ENCODE peak calls at places on chromosomes 3 and 15, in four cellular contexts. One of them, this sample, is unnamed.

GRCh38 chr3:160403028-160403545 is 3.6 kb downstream of the SMC4 start:
- DNase-seq in K562: no peak
- DNase-seq in HCT116: no peak
- DNase-seq in H1: no peak
- DNase-seq in this sample: no peak

GRCh38 chr3:87247086-87247781 is 20.1 kb downstream of the CHMP2B start:
- DNase-seq in K562: no peak
- DNase-seq in HCT116: no peak
- DNase-seq in H1: no peak
- DNase-seq in this sample: no peak

GRCh38 chr3:111803123-111803593 is 55.9 kb upstream of the PHLDB2 start:
- DNase-seq in K562: no peak
- DNase-seq in HCT116: peak; percentile 76
- DNase-seq in H1: no peak
- DNase-seq in this sample: no peak

GRCh38 chr15:38878946-38879345 is 314.3 kb upstream of the RASGRP1 start:
- DNase-seq in K562: no peak
- DNase-seq in HCT116: no peak
- DNase-seq in H1: no peak
- DNase-seq in this sample: no peak

GRCh38 chr3:17979248-17979647 is 236.8 kb upstream of the TBC1D5 start:
- DNase-seq in K562: peak; percentile 12
- DNase-seq in HCT116: no peak
- DNase-seq in H1: no peak
- DNase-seq in this sample: no peak

GRCh38 chr3:177529716-177530335 is 332.5 kb upstream of the TBL1XR1 start:
- DNase-seq in K562: no peak
- DNase-seq in HCT116: no peak
- DNase-seq in H1: no peak
- DNase-seq in this sample: no peak

GRCh38 chr15:26280281-26280680 is 417.2 kb upstream of the ATP10A start:
- DNase-seq in K562: no peak
- DNase-seq in HCT116: no peak
- DNase-seq in H1: no peak
- DNase-seq in this sample: no peak

GRCh38 chr15:77002954-77003912 is 8.3 kb downstream of the PSTPIP1 start:
- DNase-seq in K562: no peak
- DNase-seq in HCT116: no peak
- DNase-seq in H1: no peak
- DNase-seq in this sample: peak; percentile 77

GRCh38 chr3:42012378-42012934 is 50.6 kb upstream of the ULK4 start:
- DNase-seq in K562: no peak
- DNase-seq in HCT116: no peak
- DNase-seq in H1: no peak
- DNase-seq in this sample: no peak

GRCh38 chr3:123367467-123368154 is 81.3 kb downstream of the ADCY5 start:
- DNase-seq in K562: no peak
- DNase-seq in HCT116: no peak
- DNase-seq in H1: no peak
- DNase-seq in this sample: no peak

GRCh38 chr3:33914731-33915389 is 116.4 kb downstream of the PDCD6IP start:
- DNase-seq in K562: peak; percentile 96
- DNase-seq in HCT116: no peak
- DNase-seq in H1: no peak
- DNase-seq in this sample: no peak

GRCh38 chr3:194871864-194872668 is 186.4 kb downstream of the FAM43A start:
- DNase-seq in K562: no peak
- DNase-seq in HCT116: peak; percentile 10
- DNase-seq in H1: no peak
- DNase-seq in this sample: no peak

GRCh38 chr15:51768018-51768417 is 16.6 kb downstream of the TMOD2 start:
- DNase-seq in K562: no peak
- DNase-seq in HCT116: no peak
- DNase-seq in H1: no peak
- DNase-seq in this sample: no peak

GRCh38 chr3:43316783-43317460 is 30.6 kb downstream of the SNRK start:
- DNase-seq in K562: no peak
- DNase-seq in HCT116: no peak
- DNase-seq in H1: no peak
- DNase-seq in this sample: no peak

GRCh38 chr3:6921876-6922275 is 61.0 kb downstream of the GRM7 start:
- DNase-seq in K562: no peak
- DNase-seq in HCT116: no peak
- DNase-seq in H1: no peak
- DNase-seq in this sample: no peak

GRCh38 chr3:61936344-61936937 is 375.1 kb downstream of the PTPRG start:
- DNase-seq in K562: peak; percentile 24
- DNase-seq in HCT116: no peak
- DNase-seq in H1: peak; percentile 73
- DNase-seq in this sample: no peak

GRCh38 chr3:119294402-119294888 is 262 bp downstream of the ARHGAP31 start:
- DNase-seq in K562: no peak
- DNase-seq in HCT116: no peak
- DNase-seq in H1: peak; percentile 74
- DNase-seq in this sample: no peak

GRCh38 chr3:14431928-14432834 is 29.8 kb downstream of the SLC6A6 start:
- DNase-seq in K562: peak; percentile 96
- DNase-seq in HCT116: peak; percentile 74
- DNase-seq in H1: no peak
- DNase-seq in this sample: peak; percentile 90

GRCh38 chr15:68278345-68279217 is 1.0 kb downstream of the FEM1B start:
- DNase-seq in K562: peak; percentile 78
- DNase-seq in HCT116: no peak
- DNase-seq in H1: no peak
- DNase-seq in this sample: no peak

GRCh38 chr3:178152010-178152409 is 384.2 kb upstream of the KCNMB2 start:
- DNase-seq in K562: no peak
- DNase-seq in HCT116: no peak
- DNase-seq in H1: no peak
- DNase-seq in this sample: no peak

GRCh38 chr3:134423153-134423552 is 48.9 kb upstream of the AMOTL2 start:
- DNase-seq in K562: no peak
- DNase-seq in HCT116: no peak
- DNase-seq in H1: no peak
- DNase-seq in this sample: no peak

GRCh38 chr3:13013994-13014754 is 59.1 kb downstream of the IQSEC1 start:
- DNase-seq in K562: no peak
- DNase-seq in HCT116: no peak
- DNase-seq in H1: no peak
- DNase-seq in this sample: no peak

GRCh38 chr3:22960326-22960984 is 242.7 kb upstream of the UBE2E2 start:
- DNase-seq in K562: peak; percentile 13
- DNase-seq in HCT116: peak; percentile 16
- DNase-seq in H1: no peak
- DNase-seq in this sample: no peak

GRCh38 chr3:127304121-127304744 is 16.4 kb upstream of the PRR20G start:
- DNase-seq in K562: peak; percentile 9
- DNase-seq in HCT116: peak; percentile 92
- DNase-seq in H1: no peak
- DNase-seq in this sample: no peak

GRCh38 chr3:37642959-37643598 is 218.6 kb upstream of the CTDSPL start:
- DNase-seq in K562: peak; percentile 9
- DNase-seq in HCT116: no peak
- DNase-seq in H1: no peak
- DNase-seq in this sample: no peak

GRCh38 chr3:56904526-56905245 is 102.9 kb upstream of the ARHGEF3 start:
- DNase-seq in K562: no peak
- DNase-seq in HCT116: no peak
- DNase-seq in H1: no peak
- DNase-seq in this sample: no peak

GRCh38 chr15:68684476-68684875 is 105.7 kb downstream of the CORO2B start:
- DNase-seq in K562: no peak
- DNase-seq in HCT116: no peak
- DNase-seq in H1: no peak
- DNase-seq in this sample: no peak

GRCh38 chr15:43911235-43911661 is 84.4 kb downstream of the WDR76 start:
- DNase-seq in K562: no peak
- DNase-seq in HCT116: no peak
- DNase-seq in H1: no peak
- DNase-seq in this sample: no peak

GRCh38 chr3:76958231-76958630 is 81.7 kb upstream of the ROBO2 start:
- DNase-seq in K562: no peak
- DNase-seq in HCT116: no peak
- DNase-seq in H1: no peak
- DNase-seq in this sample: no peak

GRCh38 chr3:196998966-196999760 is 30.5 kb downstream of the MELTF start:
- DNase-seq in K562: no peak
- DNase-seq in HCT116: no peak
- DNase-seq in H1: no peak
- DNase-seq in this sample: no peak

GRCh38 chr15:91985297-91985696 is 131.8 kb downstream of the SLCO3A1 start:
- DNase-seq in K562: no peak
- DNase-seq in HCT116: no peak
- DNase-seq in H1: no peak
- DNase-seq in this sample: no peak

GRCh38 chr3:47991341-47991740 is 24.9 kb downstream of the MAP4 start:
- DNase-seq in K562: no peak
- DNase-seq in HCT116: no peak
- DNase-seq in H1: no peak
- DNase-seq in this sample: no peak

GRCh38 chr3:47989981-47990440 is 26.2 kb downstream of the MAP4 start:
- DNase-seq in K562: peak; percentile 89
- DNase-seq in HCT116: peak; percentile 69
- DNase-seq in H1: peak; percentile 62
- DNase-seq in this sample: peak; percentile 37

GRCh38 chr3:47996440-47996839 is 19.8 kb downstream of the MAP4 start:
- DNase-seq in K562: no peak
- DNase-seq in HCT116: no peak
- DNase-seq in H1: no peak
- DNase-seq in this sample: no peak

DNA sequence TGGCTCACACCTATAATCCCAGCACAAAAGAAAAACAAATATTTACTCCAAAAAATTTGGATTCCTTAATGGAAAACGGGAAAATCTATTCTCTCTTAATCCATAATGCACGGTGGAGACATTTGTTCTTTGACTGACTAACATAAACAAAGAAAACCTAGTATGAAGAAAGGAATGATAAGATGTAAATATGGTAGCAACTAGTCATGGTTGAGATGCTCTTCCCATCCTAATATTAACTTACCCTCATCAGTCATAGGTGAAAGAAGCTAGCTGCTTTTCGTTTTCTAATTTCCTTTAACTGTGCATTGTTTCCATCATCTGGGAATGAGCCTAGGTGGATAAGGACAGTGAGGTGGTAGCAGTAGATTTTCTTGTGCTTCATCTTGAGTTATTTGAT is 22.0 kb downstream of the MAP4 start:
- DNase-seq in K562: no peak
- DNase-seq in HCT116: no peak
- DNase-seq in H1: no peak
- DNase-seq in this sample: no peak
- TF ChIP-seq EGR1 in K562: no peak
- TF ChIP-seq EGR1 in HCT116: no peak
- TF ChIP-seq EGR1 in H1: no peak
- TF ChIP-seq EGR1 in this sample: no peak

DNA sequence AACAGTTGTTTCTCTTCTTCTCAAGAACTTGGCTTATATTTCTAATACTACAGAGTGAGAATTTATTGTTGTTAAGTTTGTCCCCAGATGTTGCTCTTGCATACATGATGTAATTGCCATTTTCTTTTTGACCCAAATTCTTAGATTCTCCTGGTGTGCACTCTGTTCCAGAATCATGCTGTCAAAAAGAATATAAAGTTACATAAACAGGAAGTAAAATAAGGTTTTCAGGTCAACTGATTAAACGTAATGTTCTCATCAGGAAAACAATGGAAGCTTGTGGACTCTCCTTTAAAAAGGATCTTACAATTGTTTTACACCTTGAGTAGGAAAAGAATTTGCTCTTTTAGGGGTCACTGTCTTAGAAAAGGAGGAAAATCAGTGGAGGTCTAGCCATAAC is 121.8 kb downstream of the ADAM10 start:
- DNase-seq in K562: no peak
- DNase-seq in HCT116: no peak
- DNase-seq in H1: no peak
- DNase-seq in this sample: no peak
- TF ChIP-seq EGR1 in K562: no peak
- TF ChIP-seq EGR1 in HCT116: no peak
- TF ChIP-seq EGR1 in H1: no peak
- TF ChIP-seq EGR1 in this sample: no peak

GRCh38 chr15:70867911-70868467 is 14.0 kb upstream of the LARP6 start:
- DNase-seq in K562: no peak
- DNase-seq in HCT116: no peak
- DNase-seq in H1: no peak
- DNase-seq in this sample: no peak
- TF ChIP-seq EGR1 in K562: no peak
- TF ChIP-seq EGR1 in HCT116: no peak
- TF ChIP-seq EGR1 in H1: no peak
- TF ChIP-seq EGR1 in this sample: no peak

DNA sequence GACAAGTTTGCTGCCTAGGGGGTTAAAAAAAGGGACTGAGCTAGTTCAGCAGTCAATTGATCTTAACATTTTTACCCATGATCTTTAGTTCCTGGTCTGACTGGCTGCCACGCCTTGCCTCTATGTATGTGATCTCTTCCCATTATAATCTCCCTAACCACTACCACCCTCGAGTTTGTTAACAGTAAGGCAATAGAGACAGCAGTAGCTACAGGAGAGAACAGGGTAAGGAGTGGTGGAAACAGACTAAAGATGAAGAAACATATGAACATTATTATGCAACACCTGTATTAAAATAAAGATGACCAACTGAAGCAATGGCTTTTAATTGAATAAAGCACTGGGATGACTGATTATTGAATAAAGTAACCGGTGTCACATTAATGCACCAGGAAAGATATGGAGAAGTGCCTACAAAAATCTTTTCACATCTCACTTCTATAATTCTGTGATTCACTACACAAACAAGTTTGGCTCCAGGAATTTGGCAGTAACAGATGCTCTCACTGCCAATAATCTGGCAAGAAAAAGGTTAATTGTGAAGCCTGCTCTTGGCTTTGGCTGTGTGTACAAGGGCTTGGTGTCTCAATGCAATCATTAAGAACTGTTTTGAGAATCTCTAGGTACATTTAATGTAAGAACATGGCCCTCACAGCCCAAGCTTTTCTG is 95.7 kb downstream of the HHLA2 start:
- DNase-seq in K562: no peak
- DNase-seq in HCT116: no peak
- DNase-seq in H1: no peak
- DNase-seq in this sample: no peak
- TF ChIP-seq EGR1 in K562: no peak
- TF ChIP-seq EGR1 in HCT116: no peak
- TF ChIP-seq EGR1 in H1: no peak
- TF ChIP-seq EGR1 in this sample: no peak

GRCh38 chr3:139129892-139130291 is 85.2 kb upstream of the PRR23C start:
- DNase-seq in K562: no peak
- DNase-seq in HCT116: no peak
- DNase-seq in H1: no peak
- DNase-seq in this sample: no peak
- TF ChIP-seq EGR1 in K562: no peak
- TF ChIP-seq EGR1 in HCT116: no peak
- TF ChIP-seq EGR1 in H1: no peak
- TF ChIP-seq EGR1 in this sample: no peak

GRCh38 chr3:71916747-71917369 is 131.9 kb upstream of the PROK2 start:
- DNase-seq in K562: no peak
- DNase-seq in HCT116: no peak
- DNase-seq in H1: no peak
- DNase-seq in this sample: no peak
- TF ChIP-seq EGR1 in K562: no peak
- TF ChIP-seq EGR1 in HCT116: no peak
- TF ChIP-seq EGR1 in H1: no peak
- TF ChIP-seq EGR1 in this sample: no peak